ENCODE peak calls at places on chromosome 1, in seven cellular contexts. V, J, P, N, H, F and W are unnamed samples.

GRCh38 chr1:156193488-156194299 is at the start of gene SLC25A44:
- DNase-seq in F (peak; percentile 100), J (peak; percentile 99), H (peak; percentile 96), N (peak; percentile 92), V (peak; percentile 96), P (peak; percentile 99), W (peak; percentile 100)

GRCh38 chr1:6162341-6162740 is 17.8 kb downstream of the CHD5 start:
- DNase-seq in N (no peak), F (no peak), P (no peak), H (no peak), J (no peak), V (no peak), W (no peak)

GRCh38 chr1:162878000-162878596 is 17.1 kb upstream of the CCDC190 start:
- DNase-seq in V (peak; percentile 87), J (peak; percentile 67), H (peak; percentile 45), N (peak; percentile 33), P (peak; percentile 68), F (no peak), W (peak; percentile 13)

GRCh38 chr1:166933633-166934032 is 41.7 kb downstream of the ILDR2 start:
- DNase-seq in F (no peak), H (no peak), P (no peak), J (no peak), V (no peak), N (no peak), W (no peak)

GRCh38 chr1:228061411-228062084 is 21.0 kb upstream of the ARF1 start:
- DNase-seq in H (no peak), J (no peak), F (no peak), V (peak; percentile 45), P (no peak), N (no peak), W (no peak)

GRCh38 chr1:246569248-246570238 is 3.3 kb downstream of the CNST start:
- DNase-seq in H (no peak), P (no peak), J (peak; percentile 64), F (no peak), N (no peak), V (no peak), W (no peak)

GRCh38 chr1:3115275-3116149 is 46.5 kb downstream of the PRDM16 start:
- DNase-seq in V (no peak), P (no peak), N (no peak), F (no peak), H (peak; percentile 82), J (no peak), W (no peak)

GRCh38 chr1:202638019-202638887 is 72.0 kb downstream of the SYT2 start:
- DNase-seq in H (no peak), P (no peak), N (no peak), J (no peak), V (no peak), F (no peak), W (no peak)

GRCh38 chr1:180851995-180852887 is 60.5 kb upstream of the KIAA1614 start:
- DNase-seq in N (no peak), P (no peak), F (no peak), H (no peak), J (no peak), V (no peak), W (no peak)

GRCh38 chr1:162596514-162597170 is 35.1 kb downstream of the UAP1 start:
- DNase-seq in P (no peak), F (no peak), N (no peak), H (peak; percentile 83), V (no peak), J (no peak), W (no peak)

GRCh38 chr1:175338447-175339135 is 146.0 kb upstream of the KIAA0040 start:
- DNase-seq in F (no peak), H (peak; percentile 3), V (peak; percentile 92), N (peak; percentile 41), J (peak; percentile 59), P (peak; percentile 42), W (no peak)

GRCh38 chr1:182643699-182644098 is 39.5 kb upstream of the RGS16 start:
- DNase-seq in N (no peak), P (no peak), J (no peak), H (no peak), F (no peak), V (no peak), W (no peak)

DNA sequence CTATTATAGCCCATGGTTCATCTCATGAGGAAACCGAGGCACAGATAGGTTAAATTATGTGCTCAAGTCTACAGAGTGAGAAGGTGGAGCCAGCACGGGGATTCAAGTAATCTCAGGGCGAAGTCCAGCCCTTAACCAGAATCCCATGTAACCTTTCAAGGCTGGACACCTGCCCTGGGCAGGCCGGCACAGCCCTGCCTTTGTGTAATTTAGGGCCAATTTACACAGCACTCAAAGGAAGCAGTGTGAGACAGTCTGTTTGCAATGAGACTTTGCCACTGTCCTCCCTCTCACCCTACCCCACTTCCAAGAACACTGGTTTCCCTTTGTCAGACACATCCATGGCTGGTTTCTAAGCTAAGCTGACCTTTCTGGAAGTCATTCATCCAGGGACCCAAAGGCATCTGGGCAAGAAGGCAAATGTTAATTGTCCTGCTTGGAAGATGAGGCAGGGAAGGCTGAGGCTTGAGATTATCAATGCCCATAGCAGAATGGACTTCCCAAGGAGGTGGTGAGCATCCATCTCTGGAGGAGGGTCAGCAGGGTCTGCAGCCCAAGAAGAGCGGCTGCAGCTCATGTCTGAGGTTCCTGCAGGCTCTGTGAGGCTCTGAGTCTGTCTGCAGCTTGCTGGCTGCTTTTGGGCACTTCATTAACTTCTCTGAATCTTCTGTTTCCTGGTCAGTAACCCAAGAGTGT is 159.2 kb downstream of the TRABD2B start:
- DNase-seq in F (no peak), V (no peak), P (no peak), N (no peak), H (peak; percentile 88), J (no peak), W (no peak)
- TF ChIP-seq JUND in F (no peak), V (no peak), P (no peak), N (no peak), H (no peak), J (no peak), W (no peak)

GRCh38 chr1:17365271-17365670 is 6.7 kb upstream of the PADI6 start:
- DNase-seq in J (no peak), N (no peak), H (no peak), F (no peak), V (no peak), P (no peak), W (no peak)
- TF ChIP-seq JUND in J (no peak), N (no peak), H (no peak), F (no peak), V (no peak), P (no peak), W (no peak)

GRCh38 chr1:110038271-110038670 is 3.8 kb downstream of the STRIP1 start:
- DNase-seq in F (no peak), H (no peak), P (no peak), J (no peak), V (no peak), N (no peak), W (no peak)

GRCh38 chr1:110039641-110040040 is 5.2 kb downstream of the STRIP1 start:
- DNase-seq in F (no peak), J (no peak), H (no peak), N (no peak), V (no peak), P (no peak), W (no peak)

GRCh38 chr1:110042981-110043380 is 8.6 kb downstream of the STRIP1 start:
- DNase-seq in H (no peak), P (no peak), J (no peak), N (no peak), F (no peak), V (no peak), W (no peak)

GRCh38 chr1:110035236-110035752 is 870 bp downstream of the STRIP1 start:
- DNase-seq in V (no peak), J (no peak), N (no peak), H (no peak), P (no peak), F (no peak), W (no peak)

GRCh38 chr1:110040548-110040947 is 6.1 kb downstream of the STRIP1 start:
- DNase-seq in F (no peak), J (no peak), V (no peak), P (no peak), H (no peak), N (no peak), W (no peak)
- TF ChIP-seq JUND in F (no peak), J (no peak), V (no peak), P (no peak), H (no peak), N (no peak), W (no peak)

GRCh38 chr1:236994450-236994849 is 9.8 kb downstream of the MT1HL1 start:
- DNase-seq in H (no peak), P (no peak), V (no peak), J (no peak), N (no peak), F (no peak), W (no peak)

GRCh38 chr1:236989290-236990051 is 14.8 kb downstream of the MT1HL1 start:
- DNase-seq in F (no peak), H (peak; percentile 12), P (no peak), N (no peak), V (no peak), J (no peak), W (no peak)

GRCh38 chr1:236990052-236990445 is 14.2 kb downstream of the MT1HL1 start:
- DNase-seq in J (no peak), F (no peak), V (no peak), H (no peak), P (no peak), N (no peak), W (no peak)

GRCh38 chr1:236997361-236997760 is 6.9 kb downstream of the MT1HL1 start:
- DNase-seq in P (no peak), J (no peak), N (no peak), H (no peak), F (no peak), V (no peak), W (no peak)

GRCh38 chr1:236992449-236992848 is 11.8 kb downstream of the MT1HL1 start:
- DNase-seq in P (no peak), H (no peak), V (no peak), N (no peak), J (no peak), F (no peak), W (no peak)
- TF ChIP-seq JUND in P (no peak), H (no peak), V (no peak), N (no peak), J (no peak), F (no peak), W (no peak)